ENCODE peak calls at places on chromosomes 11 and 22, in four cellular contexts. J is SW 1271, M is RCC 7860, V is glomerular endothelial cell. E is an unnamed sample.

GRCh38 chr11:33177676-33178336 is 16.5 kb upstream of the CSTF3 start:
- DNase-seq in J (no peak), M (no peak), V (no peak), E (no peak)

GRCh38 chr11:74388678-74389327 is 9.4 kb downstream of the PGM2L1 start:
- DNase-seq in J (peak; percentile 71), M (peak; percentile 11), V (peak; percentile 51), E (peak; percentile 36)

GRCh38 chr11:111982019-111982464 is 43.2 kb upstream of the DLAT start:
- DNase-seq in J (peak; percentile 44), M (no peak), V (no peak), E (peak; percentile 62)

GRCh38 chr11:68469122-68469521 is 8.6 kb downstream of the PPP6R3 start:
- DNase-seq in J (no peak), M (no peak), V (no peak), E (no peak)

GRCh38 chr11:72012897-72013721 is 14.4 kb downstream of the IL18BP start:
- DNase-seq in J (no peak), M (no peak), V (no peak), E (peak; percentile 37)

GRCh38 chr11:133945087-133945974 is 11.4 kb downstream of the IGSF9B start:
- DNase-seq in J (no peak), M (no peak), V (no peak), E (no peak)

GRCh38 chr22:36191106-36191836 is 10.3 kb downstream of the APOL4 start:
- DNase-seq in J (no peak), M (no peak), V (no peak), E (no peak)

GRCh38 chr22:45441158-45441557 is 27.7 kb downstream of the RIBC2 start:
- DNase-seq in J (peak; percentile 20), M (peak; percentile 17), V (no peak), E (peak; percentile 20)

GRCh38 chr11:134586726-134587125 is 174.7 kb upstream of the B3GAT1 start:
- DNase-seq in J (no peak), M (no peak), V (no peak), E (no peak)

GRCh38 chr11:117045196-117045595 is 53.0 kb downstream of the SIK3 start:
- DNase-seq in J (no peak), M (peak; percentile 37), V (no peak), E (no peak)

GRCh38 chr11:86245369-86246292 is 1.1 kb downstream of the EED start:
- DNase-seq in J (peak; percentile 19), M (no peak), V (no peak), E (no peak)

GRCh38 chr11:75714211-75714610 is 3.4 kb upstream of the MOGAT2 start:
- DNase-seq in J (no peak), M (no peak), V (no peak), E (no peak)

GRCh38 chr11:27239305-27239942 is 123.6 kb downstream of the CCDC34 start:
- DNase-seq in J (no peak), M (no peak), V (no peak), E (no peak)

GRCh38 chr11:61392991-61393595 is 706 bp downstream of the TMEM216 start:
- DNase-seq in J (peak; percentile 34), M (no peak), V (no peak), E (peak; percentile 46)

GRCh38 chr11:126997196-126997595 is 3.4 kb downstream of the KIRREL3 start:
- DNase-seq in J (no peak), M (peak; percentile 6), V (no peak), E (no peak)

GRCh38 chr11:3947084-3947483 is 91.6 kb downstream of the STIM1 start:
- DNase-seq in J (peak; percentile 7), M (no peak), V (peak; percentile 34), E (no peak)

GRCh38 chr22:20232781-20233180 is 35.3 kb downstream of the RTN4R start:
- DNase-seq in J (no peak), M (no peak), V (no peak), E (no peak)

GRCh38 chr22:27984001-27984695 is 65.1 kb upstream of the PITPNB start:
- DNase-seq in J (no peak), M (no peak), V (no peak), E (no peak)

GRCh38 chr11:96366024-96366423 is 23.0 kb upstream of the MAML2 start:
- DNase-seq in J (no peak), M (no peak), V (no peak), E (no peak)

GRCh38 chr11:26704249-26704648 is 17.6 kb downstream of the SLC5A12 start:
- DNase-seq in J (no peak), M (no peak), V (no peak), E (no peak)

GRCh38 chr22:34427436-34427835 is 507.2 kb upstream of the LARGE1 start:
- DNase-seq in J (no peak), M (no peak), V (no peak), E (no peak)

GRCh38 chr11:88414981-88415391 is 77.5 kb upstream of the CTSC start:
- DNase-seq in J (no peak), M (no peak), V (no peak), E (no peak)

GRCh38 chr11:2742611-2743426 is 43.0 kb upstream of the KCNQ1OT1 start:
- DNase-seq in J (no peak), M (no peak), V (no peak), E (no peak)

GRCh38 chr11:1028291-1028540 is 8.3 kb downstream of the MUC6 start:
- DNase-seq in J (no peak), M (no peak), V (no peak), E (no peak)

GRCh38 chr11:112555491-112556364 is 295.1 kb upstream of the PLET1 start:
- DNase-seq in J (no peak), M (no peak), V (peak; percentile 2), E (no peak)

GRCh38 chr22:46029574-46030200 is 52.7 kb upstream of the WNT7B start:
- DNase-seq in J (no peak), M (no peak), V (no peak), E (no peak)

GRCh38 chr11:65427691-65428577 is 5.3 kb downstream of the NEAT1 start:
- DNase-seq in J (no peak), M (peak; percentile 76), V (no peak), E (no peak)

GRCh38 chr11:42840176-42840829 is 471.5 kb upstream of the API5 start:
- DNase-seq in J (no peak), M (no peak), V (no peak), E (no peak)

GRCh38 chr22:49951986-49952896 is 8.3 kb upstream of the PIM3 start:
- DNase-seq in J (peak; percentile 65), M (peak; percentile 64), V (no peak), E (peak; percentile 26)

GRCh38 chr11:122772945-122773344 is 65.4 kb upstream of the CRTAM start:
- DNase-seq in J (no peak), M (no peak), V (no peak), E (no peak)